ENCODE peak calls at places on chromosomes 1 and 21, in seven cellular contexts. V is cardiac muscle cell, M is right lobe of liver, C is heart left ventricle, N is lower leg skin, E is adrenal gland, S is SK-N-SH. K is an unnamed sample.

GRCh38 chr21:25689226-25689625 is 45.5 kb downstream of the ATP5PF start:
- DNase-seq in V (no peak), N (no peak), S (no peak), M (no peak), E (no peak), C (no peak), K (no peak)

GRCh38 chr1:53777272-53777671 is 38.3 kb upstream of the GLIS1 start:
- DNase-seq in C (no peak), E (no peak), M (no peak), N (no peak), S (no peak), V (no peak), K (no peak)

GRCh38 chr1:93652335-93652949 is 29.2 kb downstream of the BCAR3 start:
- DNase-seq in M (no peak), N (peak), V (no peak), C (no peak), S (no peak), E (no peak), K (no peak)

GRCh38 chr1:109937738-109938137 is 27.1 kb downstream of the CSF1 start:
- DNase-seq in M (no peak), C (no peak), N (no peak), E (no peak), V (no peak), S (no peak), K (no peak)

GRCh38 chr1:207890136-207890738 is 20.7 kb downstream of the CD34 start:
- DNase-seq in N (peak), M (peak), V (no peak), S (no peak), C (peak), E (peak), K (no peak)

GRCh38 chr1:33886452-33886851 is 22.6 kb downstream of the HMGB4 start:
- DNase-seq in C (no peak), M (no peak), V (no peak), S (no peak), N (no peak), E (no peak), K (no peak)

GRCh38 chr1:24888971-24889670 is 41.0 kb downstream of the RUNX3 start:
- DNase-seq in V (no peak), M (no peak), E (no peak), S (no peak), C (no peak), N (no peak), K (no peak)

GRCh38 chr1:91314643-91315042 is 90.0 kb downstream of the HFM1 start:
- DNase-seq in N (no peak), S (no peak), C (no peak), M (no peak), V (no peak), E (no peak), K (no peak)

GRCh38 chr1:117615474-117615873 is 9.6 kb downstream of the TENT5C start:
- DNase-seq in M (no peak), S (no peak), E (no peak), N (peak), V (no peak), C (no peak), K (no peak)

GRCh38 chr1:185816460-185816859 is 82.3 kb downstream of the HMCN1 start:
- DNase-seq in V (no peak), M (no peak), S (no peak), C (no peak), N (no peak), E (no peak), K (no peak)

GRCh38 chr1:93414749-93415148 is 33.2 kb upstream of the FNBP1L start:
- DNase-seq in N (no peak), E (no peak), S (no peak), V (no peak), M (no peak), C (no peak), K (no peak)

GRCh38 chr1:116559304-116559761 is 11.5 kb downstream of the CD58 start:
- DNase-seq in N (no peak), C (no peak), M (no peak), E (no peak), V (no peak), S (no peak), K (no peak)

GRCh38 chr1:165807613-165808012 is 19.8 kb upstream of the UCK2 start:
- DNase-seq in M (no peak), V (no peak), C (no peak), S (no peak), N (no peak), E (no peak), K (no peak)

GRCh38 chr1:43188106-43188505 is 16.0 kb downstream of the CFAP57 start:
- DNase-seq in E (no peak), C (no peak), V (no peak), S (no peak), N (no peak), M (no peak), K (no peak)

GRCh38 chr1:147292635-147293251 is 50.3 kb downstream of the CHD1L start:
- DNase-seq in V (no peak), N (no peak), S (no peak), C (no peak), E (no peak), M (no peak), K (no peak)

GRCh38 chr1:66207484-66207883 is 326.5 kb upstream of the SGIP1 start:
- DNase-seq in E (no peak), N (no peak), V (no peak), M (no peak), C (peak), S (no peak), K (no peak)

GRCh38 chr1:209675567-209676154 is 449 bp downstream of the G0S2 start:
- DNase-seq in S (peak), V (peak), N (peak), M (no peak), E (peak), C (peak), K (no peak)

GRCh38 chr21:32283001-32283400 is 4.2 kb upstream of the MIS18A start:
- DNase-seq in E (no peak), V (no peak), M (no peak), N (no peak), C (no peak), S (no peak), K (no peak)

GRCh38 chr1:157856538-157856937 is 14.9 kb upstream of the CD5L start:
- DNase-seq in S (no peak), V (no peak), C (no peak), M (no peak), E (no peak), N (no peak), K (no peak)

GRCh38 chr1:204483791-204484190 is 10.8 kb downstream of the PIK3C2B start:
- DNase-seq in E (no peak), C (no peak), M (no peak), V (no peak), S (no peak), N (no peak), K (no peak)

GRCh38 chr1:179034720-179035119 is 9.0 kb downstream of the FAM20B start:
- DNase-seq in S (no peak), C (no peak), N (no peak), V (no peak), E (no peak), M (no peak), K (no peak)

GRCh38 chr1:215569987-215570824 is 3.1 kb downstream of the KCTD3 start:
- DNase-seq in S (peak), V (no peak), N (no peak), C (no peak), E (no peak), M (no peak), K (no peak)

GRCh38 chr1:227416156-227416865 is 98.0 kb upstream of the CDC42BPA start:
- DNase-seq in V (no peak), C (no peak), S (no peak), N (no peak), M (no peak), E (no peak), K (no peak)

GRCh38 chr1:236568285-236568894 is 35.9 kb downstream of the HEATR1 start:
- DNase-seq in M (no peak), N (no peak), E (no peak), V (no peak), C (no peak), S (no peak), K (no peak)

GRCh38 chr1:160761886-160762285 is 22.8 kb downstream of the SLAMF7 start:
- DNase-seq in E (no peak), C (no peak), V (no peak), S (no peak), N (no peak), M (no peak), K (no peak)

GRCh38 chr21:26965567-26966359 is 1.1 kb downstream of the ADAMTS5 start:
- DNase-seq in C (peak), V (peak), M (peak), E (no peak), N (peak), S (peak), K (no peak)
- TF ChIP-seq CTCF in C (peak), V (peak), M (peak), E (no peak), N (no peak), S (no peak), K (peak)

DNA sequence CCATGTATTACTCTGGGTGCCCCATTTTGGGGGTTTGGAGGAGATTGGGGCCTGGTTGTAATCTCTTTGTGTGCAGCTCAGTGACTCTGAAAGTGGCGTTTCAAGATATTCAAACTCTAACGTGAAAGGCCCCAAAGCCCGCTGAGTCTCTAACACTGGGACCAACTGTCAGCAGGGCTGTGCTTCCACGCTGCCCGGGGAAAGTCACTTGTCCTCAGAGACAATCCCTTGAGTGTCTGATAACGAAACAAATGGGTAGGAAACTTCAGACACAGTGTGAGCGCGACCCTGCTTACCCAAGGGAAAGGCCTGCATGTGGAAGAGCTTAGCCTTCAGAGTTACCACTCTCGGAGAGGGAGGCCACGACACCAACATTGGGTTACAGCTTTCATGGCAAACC is 832 bp downstream of the UBASH3A start:
- DNase-seq in M (no peak), S (no peak), E (no peak), V (peak), N (no peak), C (no peak), K (no peak)
- H3K4me3 ChIP-seq in M (no peak), S (no peak), E (no peak), V (no peak), N (no peak), C (no peak), K (peak)

GRCh38 chr21:44950351-44950750 is 10.5 kb downstream of the SLX9 start:
- DNase-seq in C (no peak), M (peak), V (no peak), N (no peak), E (no peak), S (no peak), K (no peak)

GRCh38 chr21:44947930-44948331 is 8.1 kb downstream of the SLX9 start:
- DNase-seq in M (peak), C (no peak), N (peak), E (peak), S (no peak), V (no peak), K (no peak)

GRCh38 chr21:44948426-44949120 is 8.7 kb downstream of the SLX9 start:
- DNase-seq in M (peak), S (no peak), E (no peak), V (no peak), C (no peak), N (no peak), K (no peak)

GRCh38 chr21:44950016-44950326 is 10.1 kb downstream of the SLX9 start:
- DNase-seq in V (no peak), E (no peak), M (no peak), S (no peak), N (no peak), C (no peak), K (no peak)

GRCh38 chr21:44949161-44950015 is 9.6 kb downstream of the SLX9 start:
- DNase-seq in V (peak), C (peak), E (peak), S (peak), N (peak), M (peak), K (no peak)
- TF ChIP-seq CTCF in V (peak), C (peak), E (peak), S (peak), N (no peak), M (peak), K (peak)

DNA sequence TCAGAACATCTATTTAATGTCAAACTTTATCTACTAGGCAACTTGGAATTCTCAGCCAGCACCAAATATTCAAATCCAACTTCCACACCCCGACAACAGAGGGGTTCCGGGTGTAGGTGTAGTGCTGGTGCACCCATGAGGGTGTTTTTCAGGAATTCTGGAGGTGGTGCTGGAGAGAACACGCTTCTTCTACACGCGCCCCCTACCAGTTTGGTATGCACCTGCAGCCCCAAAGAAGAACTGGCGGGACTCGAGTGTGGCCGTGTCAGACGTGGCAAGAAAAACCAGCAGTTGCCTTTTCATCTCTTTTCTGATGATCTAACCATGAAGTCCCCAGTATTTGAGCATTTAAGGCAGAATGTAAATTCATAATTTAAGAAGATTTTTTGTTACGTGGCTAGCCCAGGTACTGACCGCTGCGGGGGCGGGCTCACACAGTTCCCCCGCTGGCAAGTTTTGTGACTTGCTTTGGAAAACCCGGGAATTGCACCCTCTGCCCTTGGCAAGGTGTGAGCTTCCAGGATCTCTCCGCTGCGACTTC is 419 bp upstream of the TLCD4 start:
- DNase-seq in N (no peak), C (peak), V (peak), S (peak), M (peak), E (peak), K (peak)
- H3K4me3 ChIP-seq in N (peak), C (peak), V (peak), S (peak), M (peak), E (peak), K (peak)

GRCh38 chr1:44500181-44501021 is 95.3 kb downstream of the RNF220 start:
- DNase-seq in M (no peak), E (no peak), N (no peak), V (peak), C (peak), S (peak), K (no peak)
- TF ChIP-seq CTCF in M (peak), E (no peak), N (no peak), V (peak), C (peak), S (peak), K (no peak)

GRCh38 chr1:183877321-183877720 is 72.4 kb downstream of the RGL1 start:
- DNase-seq in N (peak), C (peak), E (peak), V (no peak), S (no peak), M (no peak), K (no peak)
- H3K4me3 ChIP-seq in N (no peak), C (no peak), E (no peak), V (no peak), S (no peak), M (no peak), K (peak)

GRCh38 chr1:3185896-3186525 is 117.0 kb downstream of the PRDM16 start:
- DNase-seq in E (no peak), M (no peak), C (no peak), V (no peak), N (no peak), S (no peak), K (no peak)
- TF ChIP-seq CTCF in E (no peak), M (no peak), C (no peak), V (no peak), N (no peak), S (no peak), K (no peak)

GRCh38 chr1:153881764-153882163 is 41.0 kb downstream of the GATAD2B start:
- DNase-seq in N (peak), V (no peak), E (no peak), S (peak), M (no peak), C (no peak), K (no peak)
- H3K4me3 ChIP-seq in N (no peak), V (no peak), E (no peak), S (peak), M (no peak), C (no peak), K (peak)

K was measured in thoracic aorta.